ENCODE peak calls at places on chromosomes 13 and 19, in nine cellular contexts. B is fibroblast of villous mesenchyme; Z is PC-9; X is astrocyte of the spinal cord; Y is ascending aorta; K is CD8-positive, alpha-beta T cell; E is heart right ventricle; W is NB4; Q is ovary. I is an unnamed sample.

GRCh38 chr19:11699931-11700794 is 38.6 kb downstream of the ZNF823 start:
- DNase-seq in E (no peak), Q (no peak), Y (no peak), K (peak), X (peak), Z (peak), W (peak), B (peak), I (no peak)

GRCh38 chr13:49023441-49023840 is 47.7 kb downstream of the FNDC3A start:
- DNase-seq in W (no peak), X (peak), Z (no peak), K (no peak), Y (no peak), E (no peak), Q (no peak), B (peak), I (no peak)

GRCh38 chr19:40687525-40688016 is 2.9 kb downstream of the NUMBL start:
- DNase-seq in K (no peak), X (peak), B (peak), E (peak), Y (peak), Q (peak), W (no peak), Z (no peak), I (peak)

GRCh38 chr13:59099182-59099950 is 1064.4 kb downstream of the DIAPH3 start:
- DNase-seq in Z (no peak), K (no peak), B (peak), Y (no peak), Q (no peak), E (no peak), W (no peak), X (peak), I (no peak)

GRCh38 chr13:27360562-27360961 is 63.9 kb upstream of the GTF3A start:
- DNase-seq in Q (no peak), Y (no peak), K (no peak), B (no peak), E (no peak), W (no peak), X (no peak), Z (no peak), I (no peak)

GRCh38 chr19:17405250-17406038 is at the start of gene BST2:
- DNase-seq in K (peak), Z (peak), Y (peak), B (peak), W (peak), E (peak), Q (peak), X (peak), I (peak)

GRCh38 chr13:110731072-110731471 is 17.6 kb downstream of the ING1 start:
- DNase-seq in K (no peak), Y (no peak), E (no peak), W (no peak), Q (no peak), Z (no peak), X (no peak), B (no peak), I (no peak)

GRCh38 chr13:110640591-110641029 is 25.3 kb downstream of the NAXD start:
- DNase-seq in Z (no peak), E (peak), K (no peak), Q (peak), Y (no peak), B (peak), W (no peak), X (peak), I (no peak)

GRCh38 chr19:18435848-18436631 is 1.9 kb downstream of the ISYNA1 start:
- DNase-seq in E (no peak), B (no peak), X (no peak), K (no peak), Q (peak), Y (no peak), W (no peak), Z (no peak), I (no peak)

GRCh38 chr19:5539431-5539833 is 28.3 kb downstream of the TINCR start:
- DNase-seq in Y (no peak), E (peak), B (no peak), X (no peak), K (no peak), Z (no peak), W (no peak), Q (no peak), I (no peak)

GRCh38 chr13:28568286-28568685 is 73.4 kb upstream of the FLT1 start:
- DNase-seq in Y (no peak), B (peak), E (peak), K (no peak), X (no peak), W (peak), Z (no peak), Q (no peak), I (no peak)

GRCh38 chr13:51802601-51803000 is 1.4 kb downstream of the DHRS12 start:
- DNase-seq in Q (no peak), Z (no peak), W (no peak), E (no peak), X (no peak), Y (no peak), K (no peak), B (no peak), I (no peak)

GRCh38 chr13:98749501-98749900 is 3.0 kb downstream of the SLC15A1 start:
- DNase-seq in Y (no peak), Q (no peak), Z (no peak), W (no peak), X (peak), E (no peak), K (no peak), B (peak), I (no peak)

GRCh38 chr13:41520016-41520698 is 62.8 kb downstream of the RGCC start:
- DNase-seq in K (no peak), Z (no peak), Q (no peak), E (no peak), B (peak), X (no peak), Y (no peak), W (peak), I (no peak)

GRCh38 chr13:24065172-24065571 is 95.3 kb upstream of the SPATA13 start:
- DNase-seq in Z (no peak), Q (no peak), X (no peak), Y (no peak), B (no peak), W (no peak), K (no peak), E (no peak), I (no peak)

GRCh38 chr13:32246468-32246867 is 68.7 kb downstream of the ZAR1L start:
- DNase-seq in X (peak), K (peak), Z (peak), Y (no peak), Q (no peak), B (peak), E (peak), W (peak), I (no peak)

GRCh38 chr13:74886496-74886895 is 595.5 kb downstream of the TBC1D4 start:
- DNase-seq in K (no peak), W (no peak), Y (no peak), E (no peak), Z (no peak), B (peak), X (peak), Q (no peak), I (no peak)

GRCh38 chr13:28719656-28720055 is 886 bp upstream of the SLC46A3 start:
- DNase-seq in E (no peak), Z (no peak), W (no peak), Q (no peak), K (no peak), Y (no peak), X (peak), B (peak), I (no peak)

GRCh38 chr19:28841531-28841930 is 371.4 kb downstream of the UQCRFS1 start:
- DNase-seq in Z (no peak), K (no peak), Y (no peak), X (no peak), Q (no peak), E (no peak), B (no peak), W (no peak), I (no peak)

GRCh38 chr13:94121686-94122085 is 357.8 kb downstream of the DCT start:
- DNase-seq in Y (no peak), Z (no peak), X (peak), W (no peak), Q (no peak), K (no peak), E (no peak), B (peak), I (no peak)

GRCh38 chr13:75310005-75310580 is 171.9 kb downstream of the TBC1D4 start:
- DNase-seq in Q (no peak), B (no peak), W (peak), X (no peak), K (no peak), E (no peak), Z (no peak), Y (no peak), I (no peak)

GRCh38 chr13:78609464-78610205 is 6.3 kb upstream of the POU4F1 start:
- DNase-seq in W (no peak), K (no peak), B (no peak), X (no peak), E (no peak), Y (no peak), Q (no peak), Z (no peak), I (no peak)

GRCh38 chr13:110023729-110024645 is 237.6 kb upstream of the IRS2 start:
- DNase-seq in E (peak), X (peak), Q (peak), B (peak), Y (peak), W (no peak), Z (no peak), K (no peak), I (no peak)

GRCh38 chr19:45164577-45165335 is 4.0 kb upstream of the NKPD1 start:
- DNase-seq in X (peak), B (peak), E (peak), K (peak), Z (peak), Y (no peak), Q (peak), W (peak), I (peak)

GRCh38 chr19:57814505-57815246 is at the start of gene ZNF552:
- DNase-seq in Q (peak), W (peak), B (peak), X (peak), K (peak), Z (peak), Y (peak), E (peak), I (peak)

GRCh38 chr13:33349314-33349995 is 63.9 kb upstream of the STARD13 start:
- DNase-seq in Z (peak), B (peak), Y (peak), K (no peak), Q (peak), W (no peak), X (no peak), E (no peak), I (no peak)

GRCh38 chr19:34217952-34218817 is 36.2 kb upstream of the GARRE1 start:
- DNase-seq in W (peak), Q (no peak), B (peak), X (peak), E (no peak), Y (no peak), K (peak), Z (peak), I (peak)

GRCh38 chr13:31452525-31452924 is 252.8 kb downstream of the B3GLCT start:
- DNase-seq in Y (no peak), B (no peak), X (no peak), Z (no peak), E (no peak), Q (no peak), K (no peak), W (no peak), I (no peak)

GRCh38 chr13:79782541-79783216 is 301.7 kb downstream of the NDFIP2 start:
- DNase-seq in K (no peak), Y (no peak), Z (no peak), W (no peak), E (peak), B (peak), Q (peak), X (peak), I (no peak)

GRCh38 chr19:952680-953500 is 27.1 kb downstream of the ARID3A start:
- DNase-seq in Q (no peak), W (peak), K (no peak), X (no peak), Y (no peak), Z (peak), E (no peak), B (peak), I (no peak)

GRCh38 chr19:39970424-39970673 is 616 bp upstream of the PSMC4 start:
- DNase-seq in Q (no peak), Z (no peak), K (no peak), E (no peak), W (peak), Y (no peak), B (no peak), X (no peak), I (no peak)

GRCh38 chr13:33676045-33676699 is 141.8 kb upstream of the RFC3 start:
- DNase-seq in Y (no peak), X (peak), Z (no peak), B (peak), Q (no peak), E (no peak), K (no peak), W (no peak), I (no peak)

GRCh38 chr19:12913871-12914690 is 5.0 kb downstream of the SYCE2 start:
- DNase-seq in Z (no peak), W (peak), K (peak), Q (no peak), B (no peak), E (no peak), Y (no peak), X (no peak), I (peak)

GRCh38 chr19:57992841-57993240 is 9.8 kb downstream of the ZNF606 start:
- DNase-seq in E (no peak), Q (no peak), W (no peak), K (no peak), Z (no peak), B (no peak), Y (no peak), X (no peak), I (no peak)

GRCh38 chr13:45466359-45466758 is 1.6 kb downstream of the COG3 start:
- DNase-seq in Y (no peak), Z (no peak), W (no peak), E (no peak), K (no peak), Q (no peak), B (no peak), X (no peak), I (no peak)

GRCh38 chr13:45468676-45469075 is 3.9 kb downstream of the COG3 start:
- DNase-seq in B (no peak), X (no peak), Q (no peak), Y (no peak), E (no peak), W (no peak), K (no peak), Z (no peak), I (no peak)

GRCh38 chr13:45464687-45465453 is at the start of gene COG3:
- DNase-seq in W (peak), Y (peak), E (peak), Q (peak), X (peak), B (peak), K (peak), Z (peak), I (peak)

GRCh38 chr13:45464141-45464686 is 525 bp upstream of the COG3 start:
- DNase-seq in X (no peak), Q (peak), Y (no peak), K (no peak), Z (no peak), E (no peak), W (no peak), B (no peak), I (no peak)
- TF ChIP-seq CTCF in X (peak), Q (peak), Y (no peak), K (peak), Z (peak), E (no peak), W (no peak), B (no peak), I (no peak)

GRCh38 chr19:47158367-47158791 is 27.7 kb downstream of the SAE1 start:
- DNase-seq in Y (no peak), Q (no peak), B (no peak), K (no peak), W (no peak), Z (no peak), E (no peak), X (no peak), I (no peak)
- TF ChIP-seq CTCF in Y (no peak), Q (no peak), B (no peak), K (no peak), W (no peak), Z (no peak), E (no peak), X (no peak), I (no peak)

GRCh38 chr19:47607564-47608073 is 1.3 kb upstream of the BICRA start:
- DNase-seq in W (no peak), Q (no peak), E (no peak), Y (no peak), K (no peak), Z (no peak), X (no peak), B (no peak), I (no peak)

GRCh38 chr19:47610546-47610894 is 1.6 kb downstream of the BICRA start:
- DNase-seq in Z (no peak), B (no peak), Q (no peak), W (no peak), E (no peak), X (no peak), K (no peak), Y (no peak), I (no peak)

GRCh38 chr19:47609885-47610545 is 1.1 kb downstream of the BICRA start:
- DNase-seq in Z (peak), K (peak), W (peak), B (peak), Y (no peak), Q (peak), E (peak), X (peak), I (peak)

GRCh38 chr19:47608908-47609879 is at the start of gene BICRA:
- DNase-seq in X (peak), Q (peak), B (peak), Y (peak), E (peak), Z (peak), K (peak), W (peak), I (peak)

DNA sequence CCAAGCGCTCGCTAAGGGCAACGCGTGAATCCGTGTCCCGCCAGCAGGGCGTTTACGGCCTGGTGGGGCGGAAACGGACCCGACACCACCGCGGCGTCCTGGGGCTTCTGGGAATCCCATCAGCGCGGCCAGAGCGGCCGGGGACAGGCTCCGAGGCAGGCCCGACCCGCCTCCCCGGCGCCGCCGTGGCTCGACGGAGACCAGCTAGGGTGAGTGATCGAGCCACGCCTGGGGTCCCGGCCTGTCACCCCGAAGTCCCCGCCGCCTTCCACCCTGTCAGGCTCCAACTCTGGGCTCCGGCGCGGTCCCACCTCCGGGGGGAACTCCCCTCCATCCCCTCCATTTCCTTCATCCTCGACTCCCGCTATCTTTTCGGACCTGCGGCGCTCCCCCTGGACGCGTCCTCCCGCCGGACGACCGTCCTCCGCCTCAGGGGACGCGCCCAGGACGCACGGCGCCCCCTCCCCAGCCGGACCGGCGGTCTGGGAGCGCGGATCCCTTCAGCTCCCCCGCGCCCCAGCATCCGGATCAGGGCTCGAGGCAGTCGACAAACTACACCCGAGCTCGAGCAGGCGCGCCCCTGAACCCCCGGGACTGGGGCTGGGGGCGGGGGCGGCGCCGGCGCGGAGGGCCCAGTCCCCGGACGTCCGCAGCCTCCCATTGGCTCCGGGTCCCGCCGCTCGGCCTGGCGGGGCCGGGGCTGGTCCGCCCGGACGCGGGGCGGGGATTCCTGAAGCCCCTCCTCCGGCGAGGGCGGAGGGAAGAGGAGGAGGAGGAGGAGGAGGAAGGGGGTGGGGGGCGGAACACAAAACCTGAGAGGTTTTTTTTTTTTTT is 643 bp upstream of the BICRA start:
- DNase-seq in Y (peak), E (peak), Q (peak), Z (peak), X (peak), B (peak), K (peak), W (peak), I (peak)
- TF ChIP-seq CTCF in Y (peak), E (peak), Q (peak), Z (peak), X (peak), B (peak), K (no peak), W (peak), I (peak)

GRCh38 chr13:112670118-112670517 is 19.7 kb upstream of the ATP11A start:
- DNase-seq in E (no peak), Q (no peak), K (no peak), Y (no peak), Z (no peak), B (no peak), W (no peak), X (no peak), I (no peak)
- TF ChIP-seq CTCF in E (no peak), Q (no peak), K (no peak), Y (no peak), Z (no peak), B (no peak), W (no peak), X (no peak), I (no peak)

GRCh38 chr19:42589792-42590191 is 4.9 kb downstream of the CEACAM8 start:
- DNase-seq in E (no peak), X (no peak), W (no peak), B (no peak), Z (no peak), K (no peak), Y (no peak), Q (no peak), I (no peak)

GRCh38 chr19:42595550-42596172 is 937 bp upstream of the CEACAM8 start:
- DNase-seq in X (no peak), Z (no peak), Q (no peak), K (no peak), W (no peak), E (no peak), B (no peak), Y (no peak), I (no peak)

GRCh38 chr19:42596391-42597071 is 1.8 kb upstream of the CEACAM8 start:
- DNase-seq in W (peak), E (peak), B (peak), Q (no peak), K (peak), X (no peak), Y (no peak), Z (peak), I (no peak)

GRCh38 chr19:42594617-42595489 is at the start of gene CEACAM8:
- DNase-seq in Z (no peak), B (no peak), Y (no peak), W (no peak), Q (no peak), K (no peak), E (no peak), X (no peak), I (no peak)
- TF ChIP-seq CTCF in Z (peak), B (no peak), Y (no peak), W (no peak), Q (no peak), K (no peak), E (no peak), X (no peak), I (no peak)